ENCODE peak calls at places on chromosomes 1 and 21, in seven cellular contexts. G is RWPE1; B is COLO829; V is activated naive CD4-positive, alpha-beta T cell treated with Interleukin-2 at 50 U/mL for 16 hours; S is naive thymus-derived CD8-positive, alpha-beta T cell; N is activated CD4-positive, alpha-beta T cell treated with anti-CD3 and anti-CD28 coated beads for 48 hours; R is ureter. C is an unnamed sample.
A peak's percentile ranks its signal among the peaks of the same experiment; 100 is the strongest.

GRCh38 chr1:29655145-29655544 is 418.8 kb downstream of the PTPRU start:
- DNase-seq in B (no peak), G (no peak), R (peak; percentile 9), S (no peak), N (no peak), V (no peak), C (no peak)

GRCh38 chr1:215399787-215400186 is 167.3 kb upstream of the KCTD3 start:
- DNase-seq in B (no peak), R (no peak), N (no peak), V (no peak), S (no peak), G (no peak), C (no peak)

GRCh38 chr21:37862536-37862935 is 53.7 kb downstream of the KCNJ6 start:
- DNase-seq in S (no peak), V (no peak), B (no peak), N (no peak), G (peak; percentile 35), R (no peak), C (peak; percentile 66)

GRCh38 chr21:37164742-37165141 is 91.7 kb downstream of the TTC3 start:
- DNase-seq in B (no peak), N (no peak), S (no peak), R (no peak), G (no peak), V (no peak), C (no peak)

GRCh38 chr21:43289442-43289841 is 120.6 kb downstream of the CRYAA start:
- DNase-seq in G (no peak), N (no peak), R (no peak), S (no peak), V (no peak), B (no peak), C (no peak)

GRCh38 chr1:154629160-154630073 is 21.4 kb upstream of the ADAR start:
- DNase-seq in V (no peak), R (no peak), N (no peak), B (no peak), G (no peak), S (no peak), C (no peak)

GRCh38 chr1:64881281-64881680 is 85.1 kb downstream of the JAK1 start:
- DNase-seq in G (no peak), N (no peak), R (no peak), B (no peak), V (no peak), S (no peak), C (no peak)

GRCh38 chr1:1439550-1440261 is 4.2 kb downstream of the VWA1 start:
- DNase-seq in S (no peak), V (no peak), G (no peak), N (no peak), B (no peak), R (no peak), C (no peak)

GRCh38 chr1:177802304-177802703 is 167.6 kb downstream of the SEC16B start:
- DNase-seq in B (no peak), R (no peak), G (no peak), V (no peak), S (no peak), N (no peak), C (no peak)

GRCh38 chr1:205581321-205581980 is 50.4 kb downstream of the ELK4 start:
- DNase-seq in G (no peak), R (no peak), B (no peak), N (no peak), V (no peak), S (no peak), C (no peak)

GRCh38 chr1:156146749-156147405 is 6.5 kb upstream of the SEMA4A start:
- DNase-seq in S (no peak), R (no peak), G (no peak), N (no peak), V (no peak), B (no peak), C (no peak)

GRCh38 chr1:43543567-43543966 is 12.9 kb downstream of the PTPRF start:
- DNase-seq in B (no peak), R (no peak), G (no peak), S (no peak), V (no peak), N (no peak), C (no peak)

GRCh38 chr1:52145137-52145536 is 3.2 kb downstream of the ZFYVE9 start:
- DNase-seq in N (no peak), B (no peak), R (no peak), G (no peak), V (no peak), S (no peak), C (no peak)

GRCh38 chr1:197011614-197012013 is 34.3 kb downstream of the CFHR5 start:
- DNase-seq in V (no peak), G (no peak), N (no peak), B (no peak), S (no peak), R (no peak), C (no peak)

GRCh38 chr1:998905-999796 is 746 bp downstream of the HES4 start:
- DNase-seq in S (no peak), G (no peak), N (no peak), B (no peak), V (no peak), R (peak; percentile 58), C (peak; percentile 61)

GRCh38 chr1:161021168-161021958 is 411 bp upstream of the F11R start:
- DNase-seq in R (peak; percentile 95), S (peak; percentile 79), V (peak; percentile 83), B (peak; percentile 85), G (peak; percentile 99), N (peak; percentile 90), C (peak; percentile 75)

GRCh38 chr21:21247441-21247840 is 249.2 kb downstream of the NCAM2 start:
- DNase-seq in S (no peak), V (no peak), N (no peak), G (peak; percentile 11), R (no peak), B (no peak), C (no peak)

GRCh38 chr1:189669846-189670245 is 807.8 kb downstream of the BRINP3 start:
- DNase-seq in G (peak; percentile 20), B (no peak), V (no peak), R (no peak), S (no peak), N (no peak), C (no peak)

GRCh38 chr21:17819878-17820232 is 699 bp upstream of the C21orf91 start:
- DNase-seq in R (no peak), G (peak; percentile 13), N (no peak), B (no peak), V (no peak), S (no peak), C (peak; percentile 5)

GRCh38 chr1:189269011-189269410 is 1208.7 kb downstream of the BRINP3 start:
- DNase-seq in R (no peak), N (no peak), G (no peak), S (no peak), B (no peak), V (no peak), C (no peak)

GRCh38 chr21:33071878-33072306 is 2.0 kb downstream of the OLIG1 start:
- DNase-seq in R (no peak), S (no peak), V (no peak), N (peak; percentile 5), B (no peak), G (no peak), C (no peak)

GRCh38 chr1:185412385-185413074 is 95.5 kb upstream of the IVNS1ABP start:
- DNase-seq in R (no peak), V (no peak), S (no peak), N (no peak), G (peak; percentile 48), B (no peak), C (no peak)

GRCh38 chr1:222529181-222529580 is 18.7 kb downstream of the HHIPL2 start:
- DNase-seq in V (no peak), B (no peak), S (no peak), R (no peak), N (no peak), G (no peak), C (no peak)

GRCh38 chr1:161727343-161727924 is 6.1 kb downstream of the FCRLB start:
- DNase-seq in G (no peak), V (peak; percentile 19), R (no peak), B (peak; percentile 47), N (peak; percentile 39), S (peak; percentile 78), C (peak; percentile 42)

GRCh38 chr1:58403894-58404293 is 142.6 kb downstream of the OMA1 start:
- DNase-seq in N (no peak), B (no peak), G (no peak), S (no peak), R (no peak), V (no peak), C (no peak)

GRCh38 chr1:116809181-116809508 is 54.9 kb downstream of the CD2 start:
- DNase-seq in B (no peak), V (no peak), N (no peak), S (no peak), R (no peak), G (no peak), C (no peak)

GRCh38 chr1:66207484-66207883 is 326.5 kb upstream of the SGIP1 start:
- DNase-seq in S (no peak), R (no peak), G (no peak), V (no peak), B (peak; percentile 79), N (no peak), C (peak; percentile 29)

GRCh38 chr1:69919922-69920273 is 285.5 kb downstream of the LRRC40 start:
- DNase-seq in R (no peak), B (no peak), V (no peak), G (no peak), N (no peak), S (no peak), C (no peak)

GRCh38 chr1:5253036-5253435 is 598.6 kb downstream of the AJAP1 start:
- DNase-seq in S (no peak), G (no peak), V (no peak), R (no peak), B (no peak), N (no peak), C (no peak)

C was measured in AG08396.